ENCODE peak calls at places on chromosomes 4 and X, in ten cellular contexts. Q is stomach; D is IMR-90; J is bronchial epithelial cell; X is psoas muscle; W is GM23338; K is naive thymus-derived CD4-positive, alpha-beta T cell; E is esophagus squamous epithelium; A is heart left ventricle; U is tibial artery. F is an unnamed sample.

GRCh38 chrX:51891821-51892551 is 1.4 kb upstream of the MAGED1 start:
- DNase-seq in Q (no peak), D (peak; percentile 69), J (peak; percentile 5), X (peak; percentile 67), W (peak; percentile 4), K (no peak), E (no peak), A (no peak), U (peak; percentile 42), F (peak; percentile 72)

GRCh38 chr4:89929425-89930272 is 35.0 kb downstream of the MMRN1 start:
- DNase-seq in Q (no peak), D (no peak), J (peak; percentile 54), X (no peak), W (no peak), K (peak; percentile 30), E (no peak), A (no peak), U (no peak), F (no peak)

GRCh38 chrX:2848806-2849420 is 20.2 kb downstream of the GYG2 start:
- DNase-seq in Q (no peak), D (peak; percentile 54), J (no peak), X (no peak), W (peak; percentile 11), K (no peak), E (no peak), A (no peak), U (no peak), F (peak; percentile 85)

GRCh38 chr4:123478859-123479345 is 82.3 kb downstream of the SPRY1 start:
- DNase-seq in Q (peak; percentile 72), D (peak; percentile 49), J (peak; percentile 43), X (no peak), W (no peak), K (no peak), E (no peak), A (no peak), U (no peak), F (peak; percentile 60)

GRCh38 chrX:15299945-15300851 is 15.2 kb downstream of the ASB11 start:
- DNase-seq in Q (no peak), D (peak; percentile 30), J (no peak), X (no peak), W (peak; percentile 24), K (no peak), E (no peak), A (no peak), U (no peak), F (no peak)

GRCh38 chrX:39752820-39753219 is 344.9 kb downstream of the BCOR start:
- DNase-seq in Q (peak; percentile 32), D (peak; percentile 29), J (peak; percentile 27), X (no peak), W (no peak), K (no peak), E (no peak), A (no peak), U (no peak), F (peak; percentile 70)

GRCh38 chrX:50723006-50723405 is 91.0 kb downstream of the SHROOM4 start:
- DNase-seq in Q (no peak), D (no peak), J (peak; percentile 47), X (no peak), W (no peak), K (no peak), E (no peak), A (no peak), U (no peak), F (no peak)

GRCh38 chr4:112968456-112969159 is 80.8 kb upstream of the ANK2 start:
- DNase-seq in Q (no peak), D (peak; percentile 5), J (peak; percentile 41), X (no peak), W (no peak), K (no peak), E (no peak), A (no peak), U (no peak), F (peak; percentile 3)

GRCh38 chr4:52788806-52789205 is 37.6 kb upstream of the ERVMER34-1 start:
- DNase-seq in Q (no peak), D (no peak), J (no peak), X (no peak), W (peak; percentile 55), K (no peak), E (no peak), A (no peak), U (no peak), F (no peak)

GRCh38 chr4:74054483-74055032 is 16.1 kb upstream of the CXCL3 start:
- DNase-seq in Q (no peak), D (no peak), J (no peak), X (no peak), W (no peak), K (no peak), E (no peak), A (peak; percentile 29), U (no peak), F (no peak)

GRCh38 chrX:6383488-6383887 is 151.4 kb downstream of the VCX3A start:
- DNase-seq in Q (no peak), D (no peak), J (no peak), X (no peak), W (peak; percentile 29), K (no peak), E (no peak), A (no peak), U (no peak), F (no peak)

GRCh38 chr4:67685532-67685859 is 15.5 kb downstream of the UBA6 start:
- DNase-seq in Q (no peak), D (no peak), J (no peak), X (no peak), W (no peak), K (no peak), E (no peak), A (no peak), U (no peak), F (no peak)

GRCh38 chr4:1167244-1167949 is 5.0 kb downstream of the SPON2 start:
- DNase-seq in Q (peak; percentile 83), D (peak; percentile 79), J (peak; percentile 65), X (peak; percentile 89), W (peak; percentile 98), K (peak; percentile 74), E (no peak), A (peak; percentile 90), U (peak; percentile 77), F (peak; percentile 83)

GRCh38 chr4:54231419-54232150 is 2.5 kb downstream of the PDGFRA start:
- DNase-seq in Q (no peak), D (peak; percentile 66), J (no peak), X (peak; percentile 82), W (peak; percentile 60), K (no peak), E (no peak), A (peak; percentile 78), U (peak; percentile 75), F (peak; percentile 79)

GRCh38 chr4:54228064-54228527 is 997 bp upstream of the PDGFRA start:
- DNase-seq in Q (peak; percentile 59), D (peak; percentile 82), J (peak; percentile 46), X (peak; percentile 86), W (peak; percentile 92), K (no peak), E (peak; percentile 2), A (peak; percentile 86), U (peak; percentile 75), F (peak; percentile 92)

GRCh38 chr4:54228563-54229501 is at the start of gene PDGFRA:
- DNase-seq in Q (no peak), D (peak; percentile 94), J (no peak), X (peak; percentile 85), W (peak; percentile 71), K (no peak), E (no peak), A (peak; percentile 77), U (peak; percentile 85), F (peak; percentile 99)

GRCh38 chr4:54230479-54231418 is 1.7 kb downstream of the PDGFRA start:
- DNase-seq in Q (no peak), D (no peak), J (no peak), X (peak; percentile 81), W (peak; percentile 69), K (no peak), E (no peak), A (peak; percentile 75), U (peak; percentile 70), F (peak; percentile 85)

GRCh38 chr4:54229631-54230478 is 762 bp downstream of the PDGFRA start:
- DNase-seq in Q (no peak), D (peak; percentile 69), J (no peak), X (peak; percentile 48), W (peak; percentile 64), K (no peak), E (no peak), A (no peak), U (no peak), F (peak; percentile 59)
- H3K4me3 ChIP-seq in Q (peak overlapping the region; percentile 50), D (peak overlapping the region; percentile 89), J (no peak overlapping the region), X (peak overlapping the region; percentile 70), W (peak overlapping the region; percentile 86), K (no peak overlapping the region), E (peak overlapping the region; percentile 36), A (peak overlapping the region; percentile 80), U (peak overlapping the region; percentile 58), F (peak overlapping the region; percentile 64)

DNA sequence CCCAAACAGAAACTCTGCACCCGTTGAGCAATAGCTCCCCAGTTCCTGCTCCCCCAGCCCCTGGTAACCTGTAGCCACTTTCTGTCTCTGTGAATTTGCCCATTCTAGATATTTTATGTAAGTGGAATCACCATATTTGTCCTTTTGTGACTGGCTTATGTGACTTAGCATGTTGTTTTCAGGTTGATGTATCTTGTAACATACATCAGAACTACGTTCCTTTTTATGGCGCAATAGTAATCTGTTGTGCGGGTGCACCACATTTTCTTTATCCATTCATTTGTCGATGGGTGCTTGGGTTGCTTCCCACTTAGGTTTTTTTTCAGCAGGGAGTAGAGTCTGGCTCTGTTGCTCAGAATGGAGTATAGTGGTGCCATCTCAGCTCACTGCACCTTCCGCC is 6.6 kb upstream of the PDZD4 start:
- DNase-seq in Q (no peak), D (no peak), J (no peak), X (no peak), W (no peak), K (no peak), E (no peak), A (no peak), U (no peak), F (no peak)
- H3K27me3 ChIP-seq in Q (peaks cover 26% of the 10 kb centered on the region), D (peaks cover 24% of the 10 kb centered on the region), J (peaks cover under 1% of the 10 kb centered on the region), X (peaks cover 28% of the 10 kb centered on the region), W (no peaks in the 10 kb centered on the region), K (no peaks in the 10 kb centered on the region), E (peaks cover 4% of the 10 kb centered on the region), A (no peaks in the 10 kb centered on the region), U (no peaks in the 10 kb centered on the region), F (peaks cover 2% of the 10 kb centered on the region)

GRCh38 chrX:10619311-10620015 is 922 bp downstream of the MID1 start:
- DNase-seq in Q (no peak), D (no peak), J (no peak), X (no peak), W (no peak), K (no peak), E (no peak), A (no peak), U (peak; percentile 23), F (peak; percentile 53)
- H3K4me3 ChIP-seq in Q (peak overlapping the region; percentile 57), D (peak overlapping the region; percentile 60), J (peak overlapping the region; percentile 57), X (peak overlapping the region; percentile 65), W (peak overlapping the region; percentile 78), K (no peak overlapping the region), E (peak overlapping the region; percentile 50), A (peak overlapping the region; percentile 86), U (peak overlapping the region; percentile 58), F (peak overlapping the region; percentile 46)

GRCh38 chrX:152892499-152892898 is 5.4 kb upstream of the ZNF185 start:
- DNase-seq in Q (no peak), D (no peak), J (no peak), X (no peak), W (no peak), K (no peak), E (no peak), A (no peak), U (no peak), F (no peak)
- H3K27me3 ChIP-seq in Q (peaks cover 6% of the 10 kb centered on the region), D (peaks cover 24% of the 10 kb centered on the region), J (no peaks in the 10 kb centered on the region), X (peaks cover 41% of the 10 kb centered on the region), W (no peaks in the 10 kb centered on the region), K (no peaks in the 10 kb centered on the region), E (no peaks in the 10 kb centered on the region), A (no peaks in the 10 kb centered on the region), U (no peaks in the 10 kb centered on the region), F (no peaks in the 10 kb centered on the region)